ENCODE peak calls at places on chromosomes 2 and 18, in seven cellular contexts. R is fibroblast of lung, V is BJ, W is heart right ventricle, G is fibroblast of pulmonary artery, H is right lobe of liver, S is fibroblast of mammary gland. P is an unnamed sample.

GRCh38 chr2:12317853-12318426 is 398.8 kb upstream of the TRIB2 start:
- DNase-seq in R (peak), V (peak), W (no peak), G (peak), H (no peak), S (peak), P (peak)

GRCh38 chr2:229348135-229348534 is 77.0 kb upstream of the PID1 start:
- DNase-seq in R (peak), V (no peak), W (no peak), G (peak), H (no peak), S (peak), P (no peak)

GRCh38 chr2:99754215-99754614 is 264.4 kb upstream of the REV1 start:
- DNase-seq in R (peak), V (no peak), W (no peak), G (peak), H (no peak), S (peak), P (peak)

GRCh38 chr2:6960659-6961058 is 43.4 kb downstream of the RNF144A start:
- DNase-seq in R (peak), V (no peak), W (no peak), G (peak), H (peak), S (peak), P (no peak)

GRCh38 chr2:66851449-66851872 is 416.5 kb downstream of the MEIS1 start:
- DNase-seq in R (peak), V (peak), W (no peak), G (peak), H (no peak), S (peak), P (peak)

GRCh38 chr2:193153576-193153975 is 958.8 kb upstream of the TMEFF2 start:
- DNase-seq in R (no peak), V (no peak), W (no peak), G (no peak), H (no peak), S (no peak), P (peak)

GRCh38 chr18:21366896-21367295 is 124.9 kb downstream of the GREB1L start:
- DNase-seq in R (no peak), V (no peak), W (no peak), G (no peak), H (no peak), S (no peak), P (no peak)

GRCh38 chr2:26077291-26077690 is 43.4 kb downstream of the RAB10 start:
- DNase-seq in R (no peak), V (no peak), W (no peak), G (no peak), H (no peak), S (no peak), P (no peak)

GRCh38 chr18:7000484-7001096 is 117.0 kb downstream of the LAMA1 start:
- DNase-seq in R (no peak), V (no peak), W (no peak), G (peak), H (no peak), S (peak), P (peak)

GRCh38 chr2:150624001-150624401 is 136.5 kb upstream of the RND3 start:
- DNase-seq in R (peak), V (no peak), W (no peak), G (peak), H (no peak), S (no peak), P (peak)

GRCh38 chr2:207529330-207530159 is at the start of gene CREB1:
- DNase-seq in R (peak), V (peak), W (peak), G (peak), H (peak), S (peak), P (peak)

GRCh38 chr2:109342451-109342850 is 213.4 kb downstream of the SH3RF3 start:
- DNase-seq in R (no peak), V (no peak), W (no peak), G (no peak), H (peak), S (no peak), P (no peak)

GRCh38 chr18:78716022-78716421 is 263.6 kb upstream of the SALL3 start:
- DNase-seq in R (no peak), V (no peak), W (no peak), G (no peak), H (no peak), S (no peak), P (no peak)

GRCh38 chr2:129906861-129907235 is 72.6 kb upstream of the RAB6C start:
- DNase-seq in R (no peak), V (no peak), W (no peak), G (no peak), H (no peak), S (no peak), P (no peak)

GRCh38 chr2:3434005-3434404 is 54.5 kb downstream of the TRAPPC12 start:
- DNase-seq in R (no peak), V (no peak), W (no peak), G (no peak), H (no peak), S (no peak), P (no peak)

GRCh38 chr2:132668189-132668833 is 1.7 kb downstream of the LYPD1 start:
- DNase-seq in R (peak), V (no peak), W (peak), G (no peak), H (no peak), S (no peak), P (no peak)

GRCh38 chr2:149597050-149598013 is 9.8 kb upstream of the MMADHC start:
- DNase-seq in R (peak), V (no peak), W (no peak), G (peak), H (peak), S (peak), P (peak)

GRCh38 chr2:176159678-176160250 is 2.7 kb downstream of the HOXD3 start:
- DNase-seq in R (peak), V (no peak), W (no peak), G (no peak), H (no peak), S (no peak), P (no peak)

GRCh38 chr2:234163510-234163909 is 113.0 kb downstream of the SPP2 start:
- DNase-seq in R (no peak), V (no peak), W (no peak), G (no peak), H (no peak), S (no peak), P (no peak)

GRCh38 chr18:56257215-56257614 is 381.2 kb downstream of the TXNL1 start:
- DNase-seq in R (peak), V (peak), W (no peak), G (peak), H (no peak), S (peak), P (peak)

GRCh38 chr18:37322497-37323035 is 243.0 kb downstream of the CELF4 start:
- DNase-seq in R (peak), V (no peak), W (no peak), G (peak), H (peak), S (peak), P (peak)

DNA sequence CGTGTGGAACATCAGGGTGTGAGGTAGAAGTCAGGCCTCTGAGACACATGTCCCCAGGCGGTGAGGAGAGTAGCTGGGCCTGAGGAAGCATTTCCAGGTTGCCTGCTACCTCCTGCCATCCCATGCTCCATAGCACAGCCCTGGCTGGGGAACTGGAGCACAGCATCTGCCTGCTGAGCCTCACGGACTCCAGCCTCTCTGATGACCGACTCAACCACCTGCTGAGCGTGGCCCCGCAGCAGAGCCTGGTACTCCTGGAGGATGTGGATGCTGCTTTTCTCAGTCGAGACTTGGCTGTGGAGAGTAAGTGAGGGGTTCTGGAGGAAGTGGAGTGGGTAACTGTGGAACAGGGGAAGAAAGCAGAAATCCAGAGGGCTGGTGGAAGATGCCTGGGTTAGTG is 2.9 kb downstream of the BCS1L start:
- DNase-seq in R (no peak), V (no peak), W (no peak), G (no peak), H (no peak), S (no peak), P (no peak)
- TF ChIP-seq CTCF in R (no peak), V (no peak), W (no peak), G (no peak), H (no peak), S (no peak), P (no peak)

DNA sequence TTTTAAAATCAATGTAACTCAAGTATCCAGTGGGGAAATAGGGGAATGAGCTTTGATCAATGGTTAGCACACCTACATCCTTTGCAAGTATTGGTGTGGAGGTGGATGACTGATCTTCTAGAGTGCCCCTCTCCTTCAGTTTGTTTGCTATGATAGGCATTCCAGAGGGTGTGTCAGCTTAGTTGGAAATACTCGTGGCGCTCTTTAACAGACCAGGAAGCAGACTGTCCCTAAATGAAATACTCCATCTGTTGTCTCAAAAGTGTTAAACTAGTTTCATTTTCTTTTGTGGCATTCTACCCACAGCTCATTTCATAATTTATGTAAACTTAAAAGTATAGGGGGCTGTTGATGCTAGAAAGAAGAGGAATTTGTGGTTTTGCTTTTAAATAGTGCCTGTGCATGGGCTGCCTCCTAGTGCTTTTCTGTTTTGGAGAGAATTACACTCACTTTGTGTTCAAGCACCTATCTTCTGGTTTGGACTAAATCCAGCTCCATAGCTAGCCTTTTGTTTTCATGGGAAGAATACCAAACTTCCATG is 66.2 kb downstream of the STAT1 start:
- DNase-seq in R (peak), V (peak), W (no peak), G (peak), H (no peak), S (peak), P (peak)
- H3K4me3 ChIP-seq in R (peak), V (no peak), W (no peak), G (peak), H (no peak), S (no peak), P (no peak)

GRCh38 chr2:121266543-121267106 is 18.4 kb downstream of the TFCP2L1 start:
- DNase-seq in R (no peak), V (no peak), W (no peak), G (no peak), H (no peak), S (peak), P (peak)

GRCh38 chr2:121260370-121261154 is 24.4 kb downstream of the TFCP2L1 start:
- DNase-seq in R (no peak), V (no peak), W (no peak), G (no peak), H (no peak), S (no peak), P (no peak)

DNA sequence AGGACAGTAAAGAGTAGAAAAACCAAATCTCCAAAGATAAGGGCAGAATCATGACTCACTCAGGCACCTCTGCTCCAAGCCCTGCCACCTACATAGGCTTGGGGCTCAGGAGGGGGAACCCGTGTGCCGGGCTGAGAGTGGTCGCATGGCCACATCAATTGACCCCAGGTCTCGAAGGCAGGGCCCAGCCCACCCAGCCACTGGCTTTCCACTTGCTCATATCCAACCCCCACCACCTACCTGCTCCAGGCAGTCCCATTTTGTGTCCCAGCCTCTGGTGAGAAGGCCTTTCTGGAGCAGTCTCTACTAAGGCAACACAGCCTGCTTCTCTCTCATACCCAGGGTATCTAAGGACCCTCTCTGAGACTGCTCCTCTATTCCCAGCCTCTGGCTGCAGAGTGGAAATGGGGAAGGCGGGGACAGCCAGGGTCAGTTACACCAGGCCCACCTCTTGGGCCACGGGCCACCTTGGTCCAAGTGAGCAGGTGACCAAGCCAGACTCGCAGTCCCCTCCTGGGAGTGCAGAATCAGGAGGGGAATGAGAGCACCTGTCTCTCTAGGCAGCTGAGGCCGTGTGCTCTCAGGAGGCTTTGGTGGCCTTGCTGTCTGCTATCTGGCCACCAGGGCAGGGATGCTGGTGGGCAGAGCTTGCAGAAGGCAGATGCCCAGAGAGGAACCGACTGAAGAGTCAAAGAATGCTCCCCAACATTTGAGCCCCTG is 20.8 kb downstream of the TFCP2L1 start:
- DNase-seq in R (no peak), V (no peak), W (no peak), G (no peak), H (no peak), S (no peak), P (no peak)
- TF ChIP-seq CTCF in R (no peak), V (no peak), W (no peak), G (no peak), H (no peak), S (no peak), P (peak)

DNA sequence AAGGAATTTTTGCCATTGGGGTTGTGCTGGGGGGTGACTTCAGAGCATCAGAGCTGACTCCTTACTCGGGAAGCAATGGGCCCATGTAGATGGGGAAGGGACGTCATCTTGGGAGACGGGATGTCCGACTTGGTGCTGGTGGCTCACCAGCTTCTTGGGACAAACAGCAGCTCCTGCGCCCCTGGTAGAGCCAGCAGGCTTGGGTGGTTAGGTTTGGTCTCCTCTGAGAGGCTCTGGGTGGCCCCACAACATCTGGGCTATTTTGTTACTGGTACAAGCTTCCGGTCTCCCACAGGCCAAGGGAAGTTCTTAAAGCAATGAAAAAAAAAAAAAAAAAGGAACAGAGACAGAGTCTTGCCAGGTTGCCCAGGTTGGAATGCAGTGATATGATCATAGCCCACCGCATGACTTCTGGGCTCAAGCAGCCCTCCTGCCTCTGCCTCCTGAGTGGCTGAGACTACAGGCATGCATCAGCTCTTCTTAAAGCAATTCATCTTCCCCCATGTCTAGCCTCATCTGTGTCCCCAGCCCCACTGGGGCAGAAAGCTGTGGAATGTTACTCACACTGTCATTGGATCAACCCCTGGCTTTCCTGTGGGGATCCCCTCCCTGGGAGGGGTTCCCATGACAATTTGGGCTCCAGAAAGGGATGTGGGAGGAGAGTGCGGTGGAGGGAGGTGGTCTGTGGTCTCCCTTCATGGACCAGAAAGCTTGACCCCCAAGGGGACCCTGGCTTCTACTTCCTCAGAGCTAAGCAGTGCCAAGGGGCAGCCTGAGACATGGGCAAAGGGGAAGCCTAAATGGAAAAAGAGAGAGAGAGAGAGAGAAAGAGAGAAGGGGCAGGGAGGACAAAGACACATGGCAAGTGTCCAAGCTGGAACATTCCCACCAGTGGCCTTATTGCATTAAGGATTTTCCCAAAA is 1.5 kb downstream of the NGEF start:
- DNase-seq in R (no peak), V (no peak), W (no peak), G (no peak), H (peak), S (no peak), P (no peak)
- H3K4me3 ChIP-seq in R (no peak), V (no peak), W (no peak), G (no peak), H (peak), S (no peak), P (no peak)

GRCh38 chr18:23972416-23972815 is 42.1 kb upstream of the TTC39C start:
- DNase-seq in R (peak), V (no peak), W (no peak), G (no peak), H (no peak), S (no peak), P (peak)

GRCh38 chr18:23977103-23977502 is 37.5 kb upstream of the TTC39C start:
- DNase-seq in R (no peak), V (no peak), W (no peak), G (no peak), H (no peak), S (no peak), P (no peak)

GRCh38 chr18:23982154-23983071 is 32.1 kb upstream of the TTC39C start:
- DNase-seq in R (peak), V (no peak), W (peak), G (peak), H (peak), S (peak), P (no peak)

GRCh38 chr18:23981369-23981768 is 33.2 kb upstream of the TTC39C start:
- DNase-seq in R (no peak), V (no peak), W (no peak), G (no peak), H (no peak), S (no peak), P (no peak)

GRCh38 chr18:23977709-23978483 is 36.7 kb upstream of the TTC39C start:
- DNase-seq in R (peak), V (no peak), W (no peak), G (peak), H (no peak), S (peak), P (no peak)
- TF ChIP-seq CTCF in R (no peak), V (no peak), W (no peak), G (no peak), H (no peak), S (no peak), P (no peak)